ENCODE peak calls at places on chromosomes 7 and 10, in nine cellular contexts. X is T-helper 9 cell; F is adrenal gland; O is IMR-90; S is Daoy; J is esophagus squamous epithelium; Q is activated B cell treated with CpG ODN at 0.5 μM for 24 hours; R is effector CD4-positive, alpha-beta T cell; W is substantia nigra. G is an unnamed sample.

GRCh38 chr7:103344453-103345149 is at the start of gene DNAJC2:
- DNase-seq in X (peak), F (peak), O (peak), S (peak), J (peak), Q (peak), R (peak), W (peak), G (peak)

GRCh38 chr7:144908324-144908723 is 72.5 kb upstream of the TPK1 start:
- DNase-seq in X (no peak), F (no peak), O (no peak), S (no peak), J (no peak), Q (no peak), R (no peak), W (no peak), G (no peak)

GRCh38 chr7:81211617-81212016 is 292.8 kb upstream of the SEMA3C start:
- DNase-seq in X (no peak), F (no peak), O (peak), S (peak), J (no peak), Q (no peak), R (no peak), W (no peak), G (no peak)

GRCh38 chr10:123043409-123043925 is 34.7 kb downstream of the ACADSB start:
- DNase-seq in X (peak), F (peak), O (peak), S (peak), J (no peak), Q (peak), R (peak), W (peak), G (peak)

GRCh38 chr10:71889388-71889987 is 38.4 kb upstream of the PSAP start:
- DNase-seq in X (no peak), F (no peak), O (no peak), S (no peak), J (no peak), Q (no peak), R (no peak), W (no peak), G (no peak)

GRCh38 chr7:52726493-52726892 is 308.9 kb upstream of the POM121L12 start:
- DNase-seq in X (no peak), F (no peak), O (no peak), S (no peak), J (no peak), Q (no peak), R (no peak), W (no peak), G (no peak)

GRCh38 chr7:6395898-6396582 is 51.7 kb downstream of the DAGLB start:
- DNase-seq in X (no peak), F (peak), O (no peak), S (no peak), J (no peak), Q (no peak), R (no peak), W (peak), G (no peak)

GRCh38 chr10:16787361-16787791 is 29.8 kb downstream of the RSU1 start:
- DNase-seq in X (peak), F (no peak), O (no peak), S (no peak), J (no peak), Q (no peak), R (peak), W (no peak), G (no peak)

GRCh38 chr10:79431422-79431821 is 14.0 kb downstream of the ZCCHC24 start:
- DNase-seq in X (no peak), F (no peak), O (no peak), S (no peak), J (no peak), Q (no peak), R (no peak), W (no peak), G (no peak)

GRCh38 chr10:124500767-124501166 is 39.1 kb downstream of the LHPP start:
- DNase-seq in X (no peak), F (no peak), O (no peak), S (no peak), J (no peak), Q (no peak), R (no peak), W (no peak), G (no peak)

GRCh38 chr10:78776746-78777145 is 292.0 kb upstream of the ZMIZ1 start:
- DNase-seq in X (no peak), F (no peak), O (no peak), S (no peak), J (no peak), Q (no peak), R (no peak), W (peak), G (no peak)

GRCh38 chr7:149863500-149863899 is 10.3 kb upstream of the ATP6V0E2 start:
- DNase-seq in X (no peak), F (no peak), O (no peak), S (no peak), J (no peak), Q (no peak), R (no peak), W (no peak), G (no peak)

GRCh38 chr7:148084138-148084537 is 506.4 kb upstream of the C7orf33 start:
- DNase-seq in X (no peak), F (peak), O (peak), S (peak), J (no peak), Q (no peak), R (no peak), W (peak), G (no peak)

GRCh38 chr10:127163632-127164031 is 32.8 kb downstream of the INSYN2A start:
- DNase-seq in X (no peak), F (no peak), O (no peak), S (no peak), J (no peak), Q (no peak), R (no peak), W (no peak), G (no peak)

GRCh38 chr7:158166386-158167340 is 421.0 kb downstream of the PTPRN2 start:
- DNase-seq in X (no peak), F (no peak), O (no peak), S (no peak), J (no peak), Q (no peak), R (no peak), W (no peak), G (no peak)

GRCh38 chr7:2821161-2821841 is 22.8 kb downstream of the GNA12 start:
- DNase-seq in X (no peak), F (peak), O (peak), S (peak), J (no peak), Q (no peak), R (no peak), W (no peak), G (peak)

GRCh38 chr7:134943785-134944400 is 42.4 kb upstream of the AGBL3 start:
- DNase-seq in X (no peak), F (no peak), O (peak), S (peak), J (no peak), Q (no peak), R (no peak), W (no peak), G (no peak)

GRCh38 chr10:109504401-109504800 is 418.9 kb downstream of the XPNPEP1 start:
- DNase-seq in X (no peak), F (no peak), O (no peak), S (no peak), J (no peak), Q (no peak), R (no peak), W (no peak), G (no peak)

GRCh38 chr10:58746470-58747185 is 234.0 kb downstream of the BICC1 start:
- DNase-seq in X (no peak), F (no peak), O (no peak), S (no peak), J (no peak), Q (no peak), R (no peak), W (no peak), G (no peak)

GRCh38 chr10:34641147-34641912 is 173.8 kb downstream of the PARD3 start:
- DNase-seq in X (no peak), F (no peak), O (no peak), S (no peak), J (no peak), Q (no peak), R (no peak), W (no peak), G (no peak)

GRCh38 chr10:117503170-117503885 is 39.2 kb upstream of the EMX2 start:
- DNase-seq in X (no peak), F (no peak), O (no peak), S (peak), J (no peak), Q (no peak), R (no peak), W (no peak), G (no peak)

GRCh38 chr7:47473499-47474210 is 108.3 kb downstream of the TNS3 start:
- DNase-seq in X (no peak), F (peak), O (peak), S (peak), J (no peak), Q (no peak), R (no peak), W (no peak), G (no peak)

GRCh38 chr10:111203615-111204014 is 126.8 kb downstream of the ADRA2A start:
- DNase-seq in X (no peak), F (peak), O (no peak), S (no peak), J (no peak), Q (no peak), R (no peak), W (no peak), G (no peak)

GRCh38 chr7:28812641-28813040 is 145.5 kb downstream of the TRIL start:
- DNase-seq in X (no peak), F (no peak), O (no peak), S (no peak), J (no peak), Q (no peak), R (no peak), W (no peak), G (no peak)

GRCh38 chr7:54394877-54395276 is 147.3 kb upstream of the VSTM2A start:
- DNase-seq in X (no peak), F (no peak), O (no peak), S (no peak), J (no peak), Q (no peak), R (no peak), W (no peak), G (no peak)

GRCh38 chr10:35533565-35533964 is 71.6 kb upstream of the GJD4 start:
- DNase-seq in X (no peak), F (no peak), O (no peak), S (no peak), J (no peak), Q (no peak), R (no peak), W (no peak), G (no peak)

GRCh38 chr10:106481598-106481997 is 682.9 kb downstream of the SORCS1 start:
- DNase-seq in X (no peak), F (no peak), O (no peak), S (no peak), J (no peak), Q (no peak), R (no peak), W (no peak), G (no peak)

GRCh38 chr10:132876967-132877366 is 65.4 kb downstream of the CFAP46 start:
- DNase-seq in X (no peak), F (no peak), O (no peak), S (no peak), J (no peak), Q (no peak), R (no peak), W (no peak), G (no peak)

GRCh38 chr10:11793762-11794479 is 29.2 kb upstream of the PROSER2 start:
- DNase-seq in X (no peak), F (no peak), O (peak), S (peak), J (no peak), Q (no peak), R (no peak), W (no peak), G (no peak)

G was measured in germinal center.